ENCODE peak calls at places on chromosome 18, in six cellular contexts. K, L, Q, Z, R and C are unnamed samples.
A peak's percentile ranks its signal among the peaks of the same experiment; 100 is the strongest.

GRCh38 chr18:8121942-8122480 is 487.2 kb upstream of the RAB12 start:
- DNase-seq in Z (no peak), K (no peak), L (no peak), R (no peak), Q (no peak), C (peak; percentile 24)

GRCh38 chr18:34947711-34948125 is 93.5 kb upstream of the MAPRE2 start:
- DNase-seq in Q (no peak), R (no peak), K (no peak), Z (no peak), L (no peak), C (no peak)

GRCh38 chr18:44637210-44638051 is 43.3 kb upstream of the SETBP1 start:
- DNase-seq in L (no peak), Q (no peak), K (no peak), R (no peak), Z (no peak), C (no peak)

GRCh38 chr18:44887227-44887631 is 206.5 kb downstream of the SETBP1 start:
- DNase-seq in Q (no peak), Z (no peak), R (no peak), L (peak; percentile 29), K (no peak), C (peak; percentile 44)

GRCh38 chr18:48817021-48817461 is 133.7 kb downstream of the SMAD7 start:
- DNase-seq in Q (no peak), K (peak; percentile 32), Z (no peak), R (no peak), L (no peak), C (no peak)

GRCh38 chr18:71707400-71707799 is 836.7 kb downstream of the CBLN2 start:
- DNase-seq in L (no peak), K (no peak), Z (no peak), Q (no peak), R (no peak), C (no peak)

GRCh38 chr18:63850010-63850409 is 37.5 kb upstream of the SERPINB2 start:
- DNase-seq in R (no peak), Z (no peak), K (no peak), L (no peak), Q (no peak), C (no peak)

GRCh38 chr18:41075212-41075611 is 879.8 kb upstream of the PIK3C3 start:
- DNase-seq in K (no peak), Q (no peak), R (no peak), L (no peak), Z (no peak), C (peak; percentile 60)

GRCh38 chr18:73462092-73462491 is 594.3 kb upstream of the NETO1 start:
- DNase-seq in R (no peak), L (peak; percentile 87), Z (no peak), Q (no peak), K (no peak), C (no peak)

GRCh38 chr18:71293322-71293721 is 1004.5 kb downstream of the SOCS6 start:
- DNase-seq in K (no peak), L (no peak), Q (no peak), Z (no peak), R (no peak), C (no peak)

GRCh38 chr18:23824235-23824634 is 135.0 kb downstream of the LAMA3 start:
- DNase-seq in Q (no peak), R (no peak), Z (no peak), K (no peak), L (no peak), C (no peak)

GRCh38 chr18:40066368-40066767 is 1888.7 kb upstream of the PIK3C3 start:
- DNase-seq in K (no peak), R (no peak), Z (no peak), L (no peak), Q (no peak), C (no peak)

GRCh38 chr18:14922031-14922430 is 174.1 kb downstream of the ANKRD30B start:
- DNase-seq in Q (no peak), R (no peak), L (no peak), K (no peak), Z (no peak), C (no peak)

GRCh38 chr18:61582205-61582710 is 249.0 kb downstream of the CDH20 start:
- DNase-seq in K (no peak), Q (peak; percentile 57), L (no peak), Z (no peak), R (peak; percentile 45), C (no peak)

GRCh38 chr18:59096098-59096779 is 43.4 kb upstream of the SEC11C start:
- DNase-seq in Q (no peak), K (no peak), R (no peak), L (no peak), Z (no peak), C (no peak)

GRCh38 chr18:58405107-58405898 is 223.6 kb downstream of the ALPK2 start:
- DNase-seq in K (no peak), R (no peak), Q (no peak), Z (no peak), L (no peak), C (no peak)

GRCh38 chr18:48772457-48772856 is 178.3 kb downstream of the SMAD7 start:
- DNase-seq in Z (no peak), Q (no peak), K (no peak), R (no peak), L (no peak), C (no peak)

GRCh38 chr18:76161983-76162382 is 333.1 kb downstream of the ZNF516 start:
- DNase-seq in Z (no peak), R (no peak), Q (no peak), K (no peak), L (no peak), C (no peak)

GRCh38 chr18:33097126-33097525 is 324.3 kb upstream of the KLHL14 start:
- DNase-seq in L (no peak), Q (no peak), Z (no peak), R (no peak), K (no peak), C (no peak)

GRCh38 chr18:32036506-32037210 is 18.0 kb downstream of the RNF125 start:
- DNase-seq in K (no peak), Z (no peak), R (no peak), L (no peak), Q (no peak), C (no peak)

GRCh38 chr18:49922228-49922627 is 108.9 kb upstream of the ACAA2 start:
- DNase-seq in Z (no peak), R (no peak), L (no peak), Q (no peak), K (no peak), C (no peak)

GRCh38 chr18:70148539-70148938 is 56.9 kb downstream of the RTTN start:
- DNase-seq in Z (no peak), R (no peak), Q (no peak), K (no peak), L (no peak), C (no peak)

GRCh38 chr18:26480897-26481795 is 67.2 kb downstream of the KCTD1 start:
- DNase-seq in Q (no peak), K (no peak), Z (no peak), R (no peak), L (peak; percentile 93), C (peak; percentile 84)

GRCh38 chr18:26482567-26482966 is 65.8 kb downstream of the KCTD1 start:
- DNase-seq in Q (no peak), K (no peak), Z (no peak), R (no peak), L (no peak), C (no peak)

GRCh38 chr18:26479065-26479685 is 69.2 kb downstream of the KCTD1 start:
- DNase-seq in Z (no peak), Q (no peak), K (no peak), R (no peak), L (no peak), C (no peak)

GRCh38 chr18:26477828-26478466 is 70.4 kb downstream of the KCTD1 start:
- DNase-seq in K (no peak), R (no peak), L (no peak), Z (no peak), Q (no peak), C (no peak)

DNA sequence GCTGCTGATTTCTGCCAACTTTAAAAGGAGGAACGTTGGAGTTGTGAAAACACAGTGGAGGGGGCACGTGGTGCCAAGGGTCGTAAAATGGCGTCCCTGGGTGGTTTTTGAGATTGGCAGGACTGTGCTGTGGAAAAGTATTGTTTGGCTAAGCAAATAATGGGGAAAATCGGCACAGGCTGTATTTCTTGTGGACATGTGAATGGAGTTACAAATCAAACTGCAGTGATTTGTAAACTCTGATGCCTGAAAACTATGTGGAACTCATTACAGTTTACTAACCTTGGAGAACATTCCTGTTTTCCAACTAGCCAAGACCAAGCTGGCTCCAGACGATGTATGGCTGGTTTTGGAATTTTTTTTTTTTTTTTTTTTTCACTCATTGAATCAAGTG is 68.7 kb downstream of the KCTD1 start:
- DNase-seq in R (no peak), Z (no peak), L (peak; percentile 46), K (no peak), Q (no peak), C (no peak)
- H3K4me3 ChIP-seq in R (no peak overlapping the region), Z (no peak overlapping the region), L (no peak overlapping the region), K (no peak overlapping the region), Q (no peak overlapping the region), C (no peak overlapping the region)

DNA sequence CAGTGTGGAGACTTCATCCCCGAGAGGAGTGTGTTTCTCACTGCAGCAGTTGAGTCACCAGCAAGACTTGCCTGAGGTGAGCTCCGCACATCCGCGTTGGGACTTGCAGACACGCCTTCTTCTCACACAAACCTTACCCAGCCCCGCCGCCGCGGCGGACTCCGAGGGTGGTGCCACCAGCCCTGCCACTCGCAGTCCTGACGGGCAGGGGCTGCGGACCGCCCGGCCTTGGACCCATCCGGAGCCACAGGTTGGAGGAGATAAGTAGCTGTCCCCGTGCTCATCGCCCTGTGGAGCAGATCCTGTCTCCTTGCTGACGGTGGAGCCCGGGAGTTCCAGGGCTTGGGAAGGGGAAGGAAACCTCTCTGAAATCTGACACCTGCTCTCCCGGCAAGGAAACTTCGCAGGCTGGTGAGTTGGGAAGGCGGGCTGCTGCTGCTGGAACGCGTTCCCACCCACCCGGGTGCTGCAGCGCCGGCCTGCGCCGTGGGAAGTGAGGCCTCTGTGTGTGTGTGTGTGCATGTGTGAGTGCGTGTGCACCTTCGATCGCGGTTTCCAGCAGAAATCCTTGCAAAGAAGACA is at the start of gene RAB27B:
- DNase-seq in Q (peak; percentile 42), K (peak; percentile 89), Z (peak; percentile 15), R (peak; percentile 33), L (peak; percentile 53), C (no peak)
- TF ChIP-seq CTCF in Q (no peak), K (no peak), Z (no peak), R (no peak), L (no peak), C (no peak)

GRCh38 chr18:22172594-22173049 is 3.2 kb downstream of the GATA6 start:
- DNase-seq in Q (peak; percentile 59), R (no peak), L (no peak), K (peak; percentile 51), Z (no peak), C (no peak)
- H3K4me3 ChIP-seq in Q (peak overlapping the region; percentile 83), R (peak overlapping the region; percentile 99), L (peak overlapping the region; percentile 94), K (peak overlapping the region; percentile 79), Z (no peak overlapping the region), C (peak overlapping the region; percentile 40)

GRCh38 chr18:26546170-26546874 is 2.0 kb downstream of the KCTD1 start:
- DNase-seq in Z (no peak), K (no peak), Q (no peak), L (no peak), R (no peak), C (no peak)

GRCh38 chr18:26546875-26547301 is 1.5 kb downstream of the KCTD1 start:
- DNase-seq in K (no peak), Z (no peak), L (no peak), R (no peak), Q (no peak), C (no peak)

GRCh38 chr18:26549103-26549485 is 741 bp upstream of the KCTD1 start:
- DNase-seq in K (peak; percentile 39), Q (no peak), L (no peak), R (peak; percentile 16), Z (no peak), C (no peak)

GRCh38 chr18:26548144-26549102 is at the start of gene KCTD1:
- DNase-seq in Z (peak; percentile 26), L (peak; percentile 37), Q (peak; percentile 91), R (peak; percentile 82), K (peak; percentile 85), C (peak; percentile 44)

GRCh38 chr18:26547302-26548143 is 830 bp downstream of the KCTD1 start:
- DNase-seq in Z (peak; percentile 12), Q (peak; percentile 75), K (peak; percentile 79), L (peak; percentile 52), R (peak; percentile 69), C (no peak)
- TF ChIP-seq CTCF in Z (no peak), Q (peak; percentile 55), K (peak; percentile 35), L (peak; percentile 65), R (peak; percentile 56), C (peak; percentile 79)